ENCODE peak calls at places on chromosomes 5 and 9, in four cellular contexts. V is A549, U is HepG2, D is K562. L is an unnamed sample.

GRCh38 chr5:124104813-124105212 is 592.8 kb downstream of the CSNK1G3 start:
- DNase-seq in V (no peak), U (no peak), D (no peak), L (no peak)

GRCh38 chr5:181047921-181048320 is 7.9 kb downstream of the BTNL9 start:
- DNase-seq in V (no peak), U (no peak), D (no peak), L (no peak)

GRCh38 chr5:113612060-113612496 is 98.6 kb downstream of the YTHDC2 start:
- DNase-seq in V (peak; percentile 41), U (peak; percentile 7), D (peak; percentile 50), L (no peak)

GRCh38 chr5:154221371-154221896 is 30.9 kb downstream of the GALNT10 start:
- DNase-seq in V (no peak), U (no peak), D (no peak), L (no peak)

GRCh38 chr5:132019857-132020555 is 8.5 kb upstream of the ACSL6 start:
- DNase-seq in V (no peak), U (no peak), D (no peak), L (peak; percentile 76)

GRCh38 chr5:33788922-33789321 is 102.9 kb downstream of the ADAMTS12 start:
- DNase-seq in V (no peak), U (no peak), D (no peak), L (no peak)

GRCh38 chr5:36237756-36238155 is 4.0 kb downstream of the NADK2 start:
- DNase-seq in V (no peak), U (no peak), D (peak; percentile 55), L (no peak)

GRCh38 chr5:177507165-177507564 is 2.5 kb downstream of the DOK3 start:
- DNase-seq in V (no peak), U (peak; percentile 51), D (no peak), L (no peak)

GRCh38 chr9:72888943-72889342 is 63.9 kb downstream of the ALDH1A1 start:
- DNase-seq in V (no peak), U (no peak), D (no peak), L (no peak)

GRCh38 chr5:157761690-157762611 is 18.4 kb downstream of the LSM11 start:
- DNase-seq in V (peak; percentile 72), U (peak; percentile 60), D (peak; percentile 62), L (no peak)

GRCh38 chr5:104385901-104386300 is 823.3 kb upstream of the NUDT12 start:
- DNase-seq in V (no peak), U (no peak), D (no peak), L (no peak)

GRCh38 chr5:19555876-19556275 is 432.1 kb downstream of the CDH18 start:
- DNase-seq in V (no peak), U (no peak), D (no peak), L (no peak)

GRCh38 chr5:77909237-77909636 is 133.1 kb upstream of the TBCA start:
- DNase-seq in V (no peak), U (no peak), D (no peak), L (no peak)

GRCh38 chr5:80711938-80712337 is 57.2 kb upstream of the DHFR start:
- DNase-seq in V (peak; percentile 31), U (peak; percentile 44), D (peak; percentile 15), L (no peak)

GRCh38 chr5:100965291-100965690 is 62.2 kb upstream of the ST8SIA4 start:
- DNase-seq in V (no peak), U (no peak), D (no peak), L (no peak)

GRCh38 chr5:68440666-68441065 is 225.1 kb downstream of the PIK3R1 start:
- DNase-seq in V (no peak), U (no peak), D (no peak), L (no peak)

GRCh38 chr5:78430816-78431215 is 70.4 kb downstream of the SCAMP1 start:
- DNase-seq in V (no peak), U (no peak), D (no peak), L (no peak)

GRCh38 chr5:26692952-26693351 is 345.4 kb downstream of the CDH9 start:
- DNase-seq in V (no peak), U (no peak), D (no peak), L (no peak)

GRCh38 chr9:18906656-18907395 is 126.2 kb downstream of the SAXO1 start:
- DNase-seq in V (no peak), U (no peak), D (no peak), L (no peak)

GRCh38 chr5:91359957-91360609 is 23.0 kb downstream of the ARRDC3 start:
- DNase-seq in V (no peak), U (no peak), D (no peak), L (no peak)

GRCh38 chr9:72586388-72587160 is 65.2 kb downstream of the TMC1 start:
- DNase-seq in V (peak; percentile 51), U (no peak), D (no peak), L (no peak)

GRCh38 chr9:98215266-98215665 is 22.8 kb upstream of the CORO2A start:
- DNase-seq in V (no peak), U (no peak), D (no peak), L (no peak)

GRCh38 chr9:79610019-79610760 is 38.4 kb downstream of the TLE4 start:
- DNase-seq in V (no peak), U (no peak), D (no peak), L (no peak)

GRCh38 chr9:79609468-79610018 is 37.8 kb downstream of the TLE4 start:
- DNase-seq in V (no peak), U (no peak), D (no peak), L (no peak)

GRCh38 chr9:79613145-79613544 is 41.4 kb downstream of the TLE4 start:
- DNase-seq in V (no peak), U (no peak), D (no peak), L (no peak)

GRCh38 chr9:79615038-79615437 is 43.3 kb downstream of the TLE4 start:
- DNase-seq in V (no peak), U (no peak), D (no peak), L (no peak)

GRCh38 chr9:79611091-79611614 is 39.4 kb downstream of the TLE4 start:
- DNase-seq in V (no peak), U (no peak), D (peak; percentile 5), L (no peak)
- TF ChIP-seq HDAC2 in V (no peak), U (no peak), D (no peak), L (no peak)

DNA sequence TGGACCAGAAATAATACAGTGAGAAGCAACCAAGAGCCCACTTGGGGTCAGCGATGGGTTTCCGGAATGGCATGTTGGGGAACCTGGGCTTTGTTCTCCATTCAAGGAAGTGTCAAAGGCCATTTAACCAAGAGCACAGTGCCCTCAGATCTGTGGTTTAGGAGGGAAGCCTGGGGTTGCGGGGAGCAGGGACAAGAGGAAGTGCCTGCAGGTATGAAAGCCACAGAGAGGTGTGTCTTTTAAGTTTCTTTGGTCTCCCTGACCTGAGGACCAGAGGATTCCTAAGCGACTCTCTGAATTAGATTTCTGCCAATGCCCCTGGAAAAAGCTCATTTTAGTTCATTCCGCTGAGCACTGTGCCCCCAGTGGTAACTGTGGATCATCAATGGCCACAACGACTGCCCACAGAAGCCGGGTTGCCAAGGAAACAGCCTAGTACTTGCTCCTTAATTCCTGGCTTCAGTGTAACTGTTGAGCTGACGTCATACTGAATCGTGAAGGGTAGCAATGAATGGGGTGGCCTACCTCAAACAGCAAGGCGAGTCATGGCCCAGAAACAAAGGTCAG is 107.3 kb upstream of the SPIN1 start:
- DNase-seq in V (no peak), U (no peak), D (no peak), L (no peak)
- TF ChIP-seq REST in V (no peak), U (no peak), D (no peak), L (no peak)

GRCh38 chr9:85041737-85042136 is 372.2 kb downstream of the NTRK2 start:
- DNase-seq in V (no peak), U (no peak), D (no peak), L (no peak)
- TF ChIP-seq HDAC2 in V (no peak), U (no peak), D (no peak), L (no peak)

DNA sequence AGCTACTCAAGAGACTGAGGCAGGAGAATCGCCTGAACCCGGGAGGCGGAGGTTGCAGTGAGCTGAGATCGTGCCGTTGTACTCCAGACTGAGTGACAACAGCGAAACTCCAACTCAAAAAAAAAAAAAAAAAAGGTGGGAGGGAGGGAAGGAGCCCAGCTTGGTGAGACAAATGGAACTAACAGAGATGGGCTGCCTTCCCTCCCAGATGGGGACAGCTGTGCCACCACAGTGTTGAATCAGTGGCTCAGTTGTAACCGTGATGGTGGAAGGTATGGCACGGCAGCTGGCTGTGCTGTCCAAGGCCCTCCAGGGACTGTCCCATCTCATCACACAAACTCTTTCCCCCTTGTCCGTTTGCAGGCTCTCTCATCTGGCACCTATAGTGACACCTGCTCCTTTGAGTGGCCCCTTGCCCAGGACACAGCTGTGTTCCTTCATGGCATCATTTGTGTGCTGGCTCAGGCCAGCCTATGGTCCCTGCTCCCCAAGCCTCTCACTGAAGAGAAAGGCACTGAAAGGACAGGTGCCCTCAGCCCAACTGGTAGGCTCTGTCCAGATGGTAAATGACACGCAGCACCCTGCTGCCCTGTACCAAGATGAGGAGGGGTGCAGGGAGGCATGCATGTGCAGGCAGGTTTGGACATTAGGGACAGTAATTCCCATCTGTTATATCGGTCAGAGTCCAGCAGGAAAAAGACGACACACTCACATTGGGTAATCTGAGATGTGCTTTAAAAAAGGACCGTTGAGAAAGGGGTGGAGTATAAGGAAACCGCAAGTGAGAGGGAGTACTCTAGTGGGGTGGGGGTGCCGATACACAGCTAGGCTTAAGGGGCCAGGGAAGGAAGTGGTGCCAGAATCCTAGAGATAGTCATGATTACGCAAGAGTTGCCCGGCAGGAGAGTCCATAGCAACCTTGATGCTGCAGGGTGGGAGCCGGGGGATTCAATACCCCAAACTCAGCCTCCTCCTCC is 4.3 kb downstream of the SMIM33 start:
- DNase-seq in V (no peak), U (no peak), D (peak; percentile 92), L (no peak)
- TF ChIP-seq REST in V (no peak), U (no peak), D (no peak), L (no peak)

DNA sequence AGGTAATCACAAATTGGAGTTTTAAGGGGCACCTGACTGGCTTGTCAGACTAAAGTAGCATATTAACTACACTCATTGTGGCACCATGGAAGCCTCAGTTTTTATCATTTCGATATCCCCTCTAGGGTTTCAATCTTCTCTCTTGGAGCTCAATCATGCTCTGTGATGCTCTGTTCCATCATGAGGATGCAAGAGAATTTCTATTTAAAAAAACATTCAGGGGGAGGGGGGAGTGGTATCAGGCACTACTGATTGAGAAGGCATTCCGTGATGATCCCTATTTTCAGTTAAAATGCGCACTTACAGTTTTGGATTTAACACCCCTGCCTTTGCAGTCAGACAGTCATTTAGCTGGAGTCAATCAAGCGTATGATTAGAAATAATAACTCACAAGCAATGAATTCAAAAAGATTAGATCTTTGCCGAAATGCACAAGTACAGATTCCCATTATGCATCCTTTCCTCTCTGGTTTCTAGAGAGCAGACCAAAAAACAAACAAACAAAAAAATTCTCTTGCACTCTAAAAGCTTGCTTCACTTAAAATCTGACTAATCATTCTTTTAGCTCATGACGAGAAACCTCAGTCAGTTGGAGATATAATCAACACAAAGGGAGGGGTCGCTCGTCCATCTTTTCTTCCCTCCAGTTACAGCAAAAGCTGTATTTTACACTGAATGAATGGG is 55.4 kb downstream of the EFNA5 start:
- DNase-seq in V (no peak), U (no peak), D (no peak), L (no peak)
- TF ChIP-seq HDAC2 in V (no peak), U (no peak), D (no peak), L (no peak)

GRCh38 chr9:37707748-37708147 is 45.9 kb upstream of the TRMT10B start:
- DNase-seq in V (no peak), U (no peak), D (no peak), L (no peak)
- TF ChIP-seq REST in V (no peak), U (no peak), D (no peak), L (no peak)

GRCh38 chr5:32504923-32505596 is 60.5 kb upstream of the ZFR start:
- DNase-seq in V (no peak), U (no peak), D (peak; percentile 57), L (no peak)
- TF ChIP-seq HDAC2 in V (no peak), U (no peak), D (no peak), L (no peak)

GRCh38 chr5:9009931-9010652 is 535.8 kb downstream of the SEMA5A start:
- DNase-seq in V (no peak), U (no peak), D (no peak), L (no peak)
- TF ChIP-seq REST in V (no peak), U (no peak), D (no peak), L (no peak)